ENCODE peak calls at places on chromosomes 2 and 18, in nine cellular contexts. One of them, this sample, is unnamed.

GRCh38 chr2:112582314-112582746 is 2.1 kb upstream of the CHCHD5 start:
- DNase-seq in stimulated activated naive CD8-positive, alpha-beta T cell treated with anti-CD3 and anti-CD28 coated beads, Interleukin-15, Interleukin-2, amounts not matched to agents 100 U/mL and 50 U/mL, for 24 hours: peak
- DNase-seq in NCI-H1092 treated with DMSO at 0.1 percent for 48 hours: peak
- DNase-seq in HAP-1: peak
- DNase-seq in GDM1: peak
- DNase-seq in T follicular helper cell: no peak
- DNase-seq in stimulated activated CD4-positive, alpha-beta T cell treated with anti-CD3 and anti-CD28 coated beads, Interleukin-2, amount 100 ng/mL, for 48 hours: no peak
- DNase-seq in activated CD4-positive, alpha-beta T cell treated with anti-CD3 and anti-CD28 coated beads, Interleukin-2, amount 50 U/mL, for 1 hour: peak
- DNase-seq in A172: peak
- DNase-seq in this sample: peak

GRCh38 chr18:61398961-61399632 is 65.9 kb downstream of the CDH20 start:
- DNase-seq in activated CD4-positive, alpha-beta T cell treated with anti-CD3 and anti-CD28 coated beads, Interleukin-2, amount 50 U/mL, for 1 hour: no peak
- DNase-seq in GDM1: no peak
- DNase-seq in stimulated activated naive CD8-positive, alpha-beta T cell treated with anti-CD3 and anti-CD28 coated beads, Interleukin-15, Interleukin-2, amounts not matched to agents 100 U/mL and 50 U/mL, for 24 hours: no peak
- DNase-seq in NCI-H1092 treated with DMSO at 0.1 percent for 48 hours: no peak
- DNase-seq in A172: no peak
- DNase-seq in stimulated activated CD4-positive, alpha-beta T cell treated with anti-CD3 and anti-CD28 coated beads, Interleukin-2, amount 100 ng/mL, for 48 hours: no peak
- DNase-seq in HAP-1: no peak
- DNase-seq in T follicular helper cell: no peak
- DNase-seq in this sample: no peak

GRCh38 chr2:134668821-134669220 is 50.0 kb downstream of the TMEM163 start:
- DNase-seq in stimulated activated CD4-positive, alpha-beta T cell treated with anti-CD3 and anti-CD28 coated beads, Interleukin-2, amount 100 ng/mL, for 48 hours: peak
- DNase-seq in NCI-H1092 treated with DMSO at 0.1 percent for 48 hours: no peak
- DNase-seq in T follicular helper cell: peak
- DNase-seq in HAP-1: no peak
- DNase-seq in A172: peak
- DNase-seq in GDM1: no peak
- DNase-seq in stimulated activated naive CD8-positive, alpha-beta T cell treated with anti-CD3 and anti-CD28 coated beads, Interleukin-15, Interleukin-2, amounts not matched to agents 100 U/mL and 50 U/mL, for 24 hours: peak
- DNase-seq in activated CD4-positive, alpha-beta T cell treated with anti-CD3 and anti-CD28 coated beads, Interleukin-2, amount 50 U/mL, for 1 hour: peak
- DNase-seq in this sample: no peak

GRCh38 chr18:79581911-79582310 is 97.7 kb upstream of the CTDP1 start:
- DNase-seq in T follicular helper cell: no peak
- DNase-seq in GDM1: no peak
- DNase-seq in A172: no peak
- DNase-seq in stimulated activated CD4-positive, alpha-beta T cell treated with anti-CD3 and anti-CD28 coated beads, Interleukin-2, amount 100 ng/mL, for 48 hours: no peak
- DNase-seq in activated CD4-positive, alpha-beta T cell treated with anti-CD3 and anti-CD28 coated beads, Interleukin-2, amount 50 U/mL, for 1 hour: no peak
- DNase-seq in HAP-1: no peak
- DNase-seq in NCI-H1092 treated with DMSO at 0.1 percent for 48 hours: no peak
- DNase-seq in stimulated activated naive CD8-positive, alpha-beta T cell treated with anti-CD3 and anti-CD28 coated beads, Interleukin-15, Interleukin-2, amounts not matched to agents 100 U/mL and 50 U/mL, for 24 hours: no peak
- DNase-seq in this sample: no peak

GRCh38 chr18:12113999-12114646 is 20.5 kb downstream of the ANKRD62 start:
- DNase-seq in A172: no peak
- DNase-seq in GDM1: no peak
- DNase-seq in NCI-H1092 treated with DMSO at 0.1 percent for 48 hours: no peak
- DNase-seq in T follicular helper cell: no peak
- DNase-seq in activated CD4-positive, alpha-beta T cell treated with anti-CD3 and anti-CD28 coated beads, Interleukin-2, amount 50 U/mL, for 1 hour: no peak
- DNase-seq in stimulated activated CD4-positive, alpha-beta T cell treated with anti-CD3 and anti-CD28 coated beads, Interleukin-2, amount 100 ng/mL, for 48 hours: no peak
- DNase-seq in stimulated activated naive CD8-positive, alpha-beta T cell treated with anti-CD3 and anti-CD28 coated beads, Interleukin-15, Interleukin-2, amounts not matched to agents 100 U/mL and 50 U/mL, for 24 hours: no peak
- DNase-seq in HAP-1: no peak
- DNase-seq in this sample: no peak

GRCh38 chr2:20449501-20450200 is 2.8 kb downstream of the RHOB start:
- DNase-seq in activated CD4-positive, alpha-beta T cell treated with anti-CD3 and anti-CD28 coated beads, Interleukin-2, amount 50 U/mL, for 1 hour: no peak
- DNase-seq in HAP-1: no peak
- DNase-seq in NCI-H1092 treated with DMSO at 0.1 percent for 48 hours: no peak
- DNase-seq in A172: no peak
- DNase-seq in GDM1: no peak
- DNase-seq in T follicular helper cell: no peak
- DNase-seq in stimulated activated CD4-positive, alpha-beta T cell treated with anti-CD3 and anti-CD28 coated beads, Interleukin-2, amount 100 ng/mL, for 48 hours: no peak
- DNase-seq in stimulated activated naive CD8-positive, alpha-beta T cell treated with anti-CD3 and anti-CD28 coated beads, Interleukin-15, Interleukin-2, amounts not matched to agents 100 U/mL and 50 U/mL, for 24 hours: no peak
- DNase-seq in this sample: no peak

GRCh38 chr2:195498176-195498575 is 158.8 kb upstream of the SLC39A10 start:
- DNase-seq in GDM1: no peak
- DNase-seq in activated CD4-positive, alpha-beta T cell treated with anti-CD3 and anti-CD28 coated beads, Interleukin-2, amount 50 U/mL, for 1 hour: peak
- DNase-seq in A172: peak
- DNase-seq in HAP-1: no peak
- DNase-seq in NCI-H1092 treated with DMSO at 0.1 percent for 48 hours: no peak
- DNase-seq in stimulated activated naive CD8-positive, alpha-beta T cell treated with anti-CD3 and anti-CD28 coated beads, Interleukin-15, Interleukin-2, amounts not matched to agents 100 U/mL and 50 U/mL, for 24 hours: peak
- DNase-seq in stimulated activated CD4-positive, alpha-beta T cell treated with anti-CD3 and anti-CD28 coated beads, Interleukin-2, amount 100 ng/mL, for 48 hours: peak
- DNase-seq in T follicular helper cell: peak
- DNase-seq in this sample: peak

GRCh38 chr2:235713244-235713643 is 219.4 kb downstream of the AGAP1 start:
- DNase-seq in HAP-1: no peak
- DNase-seq in stimulated activated CD4-positive, alpha-beta T cell treated with anti-CD3 and anti-CD28 coated beads, Interleukin-2, amount 100 ng/mL, for 48 hours: no peak
- DNase-seq in NCI-H1092 treated with DMSO at 0.1 percent for 48 hours: no peak
- DNase-seq in A172: no peak
- DNase-seq in stimulated activated naive CD8-positive, alpha-beta T cell treated with anti-CD3 and anti-CD28 coated beads, Interleukin-15, Interleukin-2, amounts not matched to agents 100 U/mL and 50 U/mL, for 24 hours: no peak
- DNase-seq in T follicular helper cell: no peak
- DNase-seq in activated CD4-positive, alpha-beta T cell treated with anti-CD3 and anti-CD28 coated beads, Interleukin-2, amount 50 U/mL, for 1 hour: no peak
- DNase-seq in GDM1: no peak
- DNase-seq in this sample: no peak

GRCh38 chr18:1092228-1092627 is 187.6 kb downstream of the ADCYAP1 start:
- DNase-seq in A172: peak
- DNase-seq in T follicular helper cell: no peak
- DNase-seq in activated CD4-positive, alpha-beta T cell treated with anti-CD3 and anti-CD28 coated beads, Interleukin-2, amount 50 U/mL, for 1 hour: no peak
- DNase-seq in stimulated activated CD4-positive, alpha-beta T cell treated with anti-CD3 and anti-CD28 coated beads, Interleukin-2, amount 100 ng/mL, for 48 hours: no peak
- DNase-seq in stimulated activated naive CD8-positive, alpha-beta T cell treated with anti-CD3 and anti-CD28 coated beads, Interleukin-15, Interleukin-2, amounts not matched to agents 100 U/mL and 50 U/mL, for 24 hours: no peak
- DNase-seq in HAP-1: no peak
- DNase-seq in NCI-H1092 treated with DMSO at 0.1 percent for 48 hours: no peak
- DNase-seq in GDM1: no peak
- DNase-seq in this sample: no peak

GRCh38 chr2:226306969-226307368 is 492.7 kb downstream of the IRS1 start:
- DNase-seq in A172: no peak
- DNase-seq in activated CD4-positive, alpha-beta T cell treated with anti-CD3 and anti-CD28 coated beads, Interleukin-2, amount 50 U/mL, for 1 hour: no peak
- DNase-seq in stimulated activated CD4-positive, alpha-beta T cell treated with anti-CD3 and anti-CD28 coated beads, Interleukin-2, amount 100 ng/mL, for 48 hours: no peak
- DNase-seq in HAP-1: no peak
- DNase-seq in NCI-H1092 treated with DMSO at 0.1 percent for 48 hours: no peak
- DNase-seq in T follicular helper cell: no peak
- DNase-seq in GDM1: no peak
- DNase-seq in stimulated activated naive CD8-positive, alpha-beta T cell treated with anti-CD3 and anti-CD28 coated beads, Interleukin-15, Interleukin-2, amounts not matched to agents 100 U/mL and 50 U/mL, for 24 hours: no peak
- DNase-seq in this sample: no peak

GRCh38 chr2:191946471-191947182 is 99.7 kb upstream of the CAVIN2 start:
- DNase-seq in GDM1: no peak
- DNase-seq in NCI-H1092 treated with DMSO at 0.1 percent for 48 hours: peak
- DNase-seq in HAP-1: no peak
- DNase-seq in stimulated activated CD4-positive, alpha-beta T cell treated with anti-CD3 and anti-CD28 coated beads, Interleukin-2, amount 100 ng/mL, for 48 hours: no peak
- DNase-seq in stimulated activated naive CD8-positive, alpha-beta T cell treated with anti-CD3 and anti-CD28 coated beads, Interleukin-15, Interleukin-2, amounts not matched to agents 100 U/mL and 50 U/mL, for 24 hours: no peak
- DNase-seq in activated CD4-positive, alpha-beta T cell treated with anti-CD3 and anti-CD28 coated beads, Interleukin-2, amount 50 U/mL, for 1 hour: no peak
- DNase-seq in A172: no peak
- DNase-seq in T follicular helper cell: no peak
- DNase-seq in this sample: no peak

GRCh38 chr2:234986866-234987720 is 35.3 kb downstream of the SH3BP4 start:
- DNase-seq in A172: no peak
- DNase-seq in T follicular helper cell: no peak
- DNase-seq in GDM1: no peak
- DNase-seq in HAP-1: no peak
- DNase-seq in stimulated activated CD4-positive, alpha-beta T cell treated with anti-CD3 and anti-CD28 coated beads, Interleukin-2, amount 100 ng/mL, for 48 hours: no peak
- DNase-seq in stimulated activated naive CD8-positive, alpha-beta T cell treated with anti-CD3 and anti-CD28 coated beads, Interleukin-15, Interleukin-2, amounts not matched to agents 100 U/mL and 50 U/mL, for 24 hours: no peak
- DNase-seq in activated CD4-positive, alpha-beta T cell treated with anti-CD3 and anti-CD28 coated beads, Interleukin-2, amount 50 U/mL, for 1 hour: no peak
- DNase-seq in NCI-H1092 treated with DMSO at 0.1 percent for 48 hours: no peak
- DNase-seq in this sample: no peak

GRCh38 chr2:167964650-167965404 is 282.6 kb downstream of the STK39 start:
- DNase-seq in T follicular helper cell: no peak
- DNase-seq in stimulated activated CD4-positive, alpha-beta T cell treated with anti-CD3 and anti-CD28 coated beads, Interleukin-2, amount 100 ng/mL, for 48 hours: no peak
- DNase-seq in stimulated activated naive CD8-positive, alpha-beta T cell treated with anti-CD3 and anti-CD28 coated beads, Interleukin-15, Interleukin-2, amounts not matched to agents 100 U/mL and 50 U/mL, for 24 hours: no peak
- DNase-seq in HAP-1: no peak
- DNase-seq in GDM1: no peak
- DNase-seq in activated CD4-positive, alpha-beta T cell treated with anti-CD3 and anti-CD28 coated beads, Interleukin-2, amount 50 U/mL, for 1 hour: no peak
- DNase-seq in A172: peak
- DNase-seq in NCI-H1092 treated with DMSO at 0.1 percent for 48 hours: peak
- DNase-seq in this sample: no peak

GRCh38 chr18:23900979-23901378 is 113.6 kb upstream of the TTC39C start:
- DNase-seq in A172: peak
- DNase-seq in activated CD4-positive, alpha-beta T cell treated with anti-CD3 and anti-CD28 coated beads, Interleukin-2, amount 50 U/mL, for 1 hour: no peak
- DNase-seq in stimulated activated naive CD8-positive, alpha-beta T cell treated with anti-CD3 and anti-CD28 coated beads, Interleukin-15, Interleukin-2, amounts not matched to agents 100 U/mL and 50 U/mL, for 24 hours: no peak
- DNase-seq in stimulated activated CD4-positive, alpha-beta T cell treated with anti-CD3 and anti-CD28 coated beads, Interleukin-2, amount 100 ng/mL, for 48 hours: no peak
- DNase-seq in NCI-H1092 treated with DMSO at 0.1 percent for 48 hours: peak
- DNase-seq in T follicular helper cell: no peak
- DNase-seq in GDM1: no peak
- DNase-seq in HAP-1: no peak
- DNase-seq in this sample: no peak

GRCh38 chr2:241894681-241895426 is 25.3 kb downstream of the RTP5 start:
- DNase-seq in stimulated activated naive CD8-positive, alpha-beta T cell treated with anti-CD3 and anti-CD28 coated beads, Interleukin-15, Interleukin-2, amounts not matched to agents 100 U/mL and 50 U/mL, for 24 hours: no peak
- DNase-seq in T follicular helper cell: no peak
- DNase-seq in activated CD4-positive, alpha-beta T cell treated with anti-CD3 and anti-CD28 coated beads, Interleukin-2, amount 50 U/mL, for 1 hour: no peak
- DNase-seq in HAP-1: no peak
- DNase-seq in stimulated activated CD4-positive, alpha-beta T cell treated with anti-CD3 and anti-CD28 coated beads, Interleukin-2, amount 100 ng/mL, for 48 hours: no peak
- DNase-seq in NCI-H1092 treated with DMSO at 0.1 percent for 48 hours: no peak
- DNase-seq in GDM1: no peak
- DNase-seq in A172: no peak
- DNase-seq in this sample: no peak

GRCh38 chr18:48053881-48054586 is 123.6 kb upstream of the SMAD2 start:
- DNase-seq in GDM1: no peak
- DNase-seq in NCI-H1092 treated with DMSO at 0.1 percent for 48 hours: no peak
- DNase-seq in stimulated activated naive CD8-positive, alpha-beta T cell treated with anti-CD3 and anti-CD28 coated beads, Interleukin-15, Interleukin-2, amounts not matched to agents 100 U/mL and 50 U/mL, for 24 hours: no peak
- DNase-seq in T follicular helper cell: no peak
- DNase-seq in stimulated activated CD4-positive, alpha-beta T cell treated with anti-CD3 and anti-CD28 coated beads, Interleukin-2, amount 100 ng/mL, for 48 hours: no peak
- DNase-seq in HAP-1: no peak
- DNase-seq in A172: no peak
- DNase-seq in activated CD4-positive, alpha-beta T cell treated with anti-CD3 and anti-CD28 coated beads, Interleukin-2, amount 50 U/mL, for 1 hour: no peak
- DNase-seq in this sample: no peak

GRCh38 chr2:95352291-95353054 is 50.0 kb upstream of the FAHD2A start:
- DNase-seq in stimulated activated naive CD8-positive, alpha-beta T cell treated with anti-CD3 and anti-CD28 coated beads, Interleukin-15, Interleukin-2, amounts not matched to agents 100 U/mL and 50 U/mL, for 24 hours: no peak
- DNase-seq in HAP-1: no peak
- DNase-seq in NCI-H1092 treated with DMSO at 0.1 percent for 48 hours: no peak
- DNase-seq in A172: no peak
- DNase-seq in stimulated activated CD4-positive, alpha-beta T cell treated with anti-CD3 and anti-CD28 coated beads, Interleukin-2, amount 100 ng/mL, for 48 hours: no peak
- DNase-seq in GDM1: no peak
- DNase-seq in T follicular helper cell: no peak
- DNase-seq in activated CD4-positive, alpha-beta T cell treated with anti-CD3 and anti-CD28 coated beads, Interleukin-2, amount 50 U/mL, for 1 hour: no peak
- DNase-seq in this sample: no peak

GRCh38 chr2:37573818-37574388 is 97.5 kb downstream of the CDC42EP3 start:
- DNase-seq in stimulated activated naive CD8-positive, alpha-beta T cell treated with anti-CD3 and anti-CD28 coated beads, Interleukin-15, Interleukin-2, amounts not matched to agents 100 U/mL and 50 U/mL, for 24 hours: no peak
- DNase-seq in A172: no peak
- DNase-seq in GDM1: no peak
- DNase-seq in T follicular helper cell: no peak
- DNase-seq in NCI-H1092 treated with DMSO at 0.1 percent for 48 hours: no peak
- DNase-seq in HAP-1: no peak
- DNase-seq in stimulated activated CD4-positive, alpha-beta T cell treated with anti-CD3 and anti-CD28 coated beads, Interleukin-2, amount 100 ng/mL, for 48 hours: no peak
- DNase-seq in activated CD4-positive, alpha-beta T cell treated with anti-CD3 and anti-CD28 coated beads, Interleukin-2, amount 50 U/mL, for 1 hour: no peak
- DNase-seq in this sample: peak

GRCh38 chr2:149902104-149902503 is 314.5 kb upstream of the MMADHC start:
- DNase-seq in A172: no peak
- DNase-seq in NCI-H1092 treated with DMSO at 0.1 percent for 48 hours: no peak
- DNase-seq in GDM1: no peak
- DNase-seq in activated CD4-positive, alpha-beta T cell treated with anti-CD3 and anti-CD28 coated beads, Interleukin-2, amount 50 U/mL, for 1 hour: no peak
- DNase-seq in T follicular helper cell: no peak
- DNase-seq in stimulated activated CD4-positive, alpha-beta T cell treated with anti-CD3 and anti-CD28 coated beads, Interleukin-2, amount 100 ng/mL, for 48 hours: no peak
- DNase-seq in stimulated activated naive CD8-positive, alpha-beta T cell treated with anti-CD3 and anti-CD28 coated beads, Interleukin-15, Interleukin-2, amounts not matched to agents 100 U/mL and 50 U/mL, for 24 hours: no peak
- DNase-seq in HAP-1: no peak
- DNase-seq in this sample: no peak

GRCh38 chr2:11807156-11808015 is 61.0 kb downstream of the LPIN1 start:
- DNase-seq in A172: no peak
- DNase-seq in HAP-1: no peak
- DNase-seq in activated CD4-positive, alpha-beta T cell treated with anti-CD3 and anti-CD28 coated beads, Interleukin-2, amount 50 U/mL, for 1 hour: no peak
- DNase-seq in T follicular helper cell: no peak
- DNase-seq in stimulated activated naive CD8-positive, alpha-beta T cell treated with anti-CD3 and anti-CD28 coated beads, Interleukin-15, Interleukin-2, amounts not matched to agents 100 U/mL and 50 U/mL, for 24 hours: peak
- DNase-seq in NCI-H1092 treated with DMSO at 0.1 percent for 48 hours: no peak
- DNase-seq in GDM1: no peak
- DNase-seq in stimulated activated CD4-positive, alpha-beta T cell treated with anti-CD3 and anti-CD28 coated beads, Interleukin-2, amount 100 ng/mL, for 48 hours: no peak
- DNase-seq in this sample: no peak

GRCh38 chr2:27054721-27055120 is 3.3 kb downstream of the AGBL5 start:
- DNase-seq in stimulated activated naive CD8-positive, alpha-beta T cell treated with anti-CD3 and anti-CD28 coated beads, Interleukin-15, Interleukin-2, amounts not matched to agents 100 U/mL and 50 U/mL, for 24 hours: no peak
- DNase-seq in A172: no peak
- DNase-seq in activated CD4-positive, alpha-beta T cell treated with anti-CD3 and anti-CD28 coated beads, Interleukin-2, amount 50 U/mL, for 1 hour: no peak
- DNase-seq in T follicular helper cell: no peak
- DNase-seq in GDM1: no peak
- DNase-seq in NCI-H1092 treated with DMSO at 0.1 percent for 48 hours: no peak
- DNase-seq in stimulated activated CD4-positive, alpha-beta T cell treated with anti-CD3 and anti-CD28 coated beads, Interleukin-2, amount 100 ng/mL, for 48 hours: no peak
- DNase-seq in HAP-1: no peak
- DNase-seq in this sample: no peak

GRCh38 chr18:711330-711692 is 1.1 kb downstream of the ENOSF1 start:
- DNase-seq in stimulated activated naive CD8-positive, alpha-beta T cell treated with anti-CD3 and anti-CD28 coated beads, Interleukin-15, Interleukin-2, amounts not matched to agents 100 U/mL and 50 U/mL, for 24 hours: no peak
- DNase-seq in GDM1: no peak
- DNase-seq in activated CD4-positive, alpha-beta T cell treated with anti-CD3 and anti-CD28 coated beads, Interleukin-2, amount 50 U/mL, for 1 hour: no peak
- DNase-seq in NCI-H1092 treated with DMSO at 0.1 percent for 48 hours: peak
- DNase-seq in stimulated activated CD4-positive, alpha-beta T cell treated with anti-CD3 and anti-CD28 coated beads, Interleukin-2, amount 100 ng/mL, for 48 hours: no peak
- DNase-seq in A172: no peak
- DNase-seq in HAP-1: no peak
- DNase-seq in T follicular helper cell: no peak
- DNase-seq in this sample: no peak

GRCh38 chr2:128273469-128274081 is 45.1 kb downstream of the HS6ST1 start:
- DNase-seq in activated CD4-positive, alpha-beta T cell treated with anti-CD3 and anti-CD28 coated beads, Interleukin-2, amount 50 U/mL, for 1 hour: no peak
- DNase-seq in GDM1: no peak
- DNase-seq in stimulated activated CD4-positive, alpha-beta T cell treated with anti-CD3 and anti-CD28 coated beads, Interleukin-2, amount 100 ng/mL, for 48 hours: no peak
- DNase-seq in T follicular helper cell: no peak
- DNase-seq in A172: no peak
- DNase-seq in NCI-H1092 treated with DMSO at 0.1 percent for 48 hours: no peak
- DNase-seq in stimulated activated naive CD8-positive, alpha-beta T cell treated with anti-CD3 and anti-CD28 coated beads, Interleukin-15, Interleukin-2, amounts not matched to agents 100 U/mL and 50 U/mL, for 24 hours: peak
- DNase-seq in HAP-1: no peak
- DNase-seq in this sample: no peak

GRCh38 chr2:211867845-211868361 is 670.7 kb downstream of the ERBB4 start:
- DNase-seq in NCI-H1092 treated with DMSO at 0.1 percent for 48 hours: no peak
- DNase-seq in T follicular helper cell: no peak
- DNase-seq in GDM1: no peak
- DNase-seq in stimulated activated CD4-positive, alpha-beta T cell treated with anti-CD3 and anti-CD28 coated beads, Interleukin-2, amount 100 ng/mL, for 48 hours: no peak
- DNase-seq in activated CD4-positive, alpha-beta T cell treated with anti-CD3 and anti-CD28 coated beads, Interleukin-2, amount 50 U/mL, for 1 hour: no peak
- DNase-seq in stimulated activated naive CD8-positive, alpha-beta T cell treated with anti-CD3 and anti-CD28 coated beads, Interleukin-15, Interleukin-2, amounts not matched to agents 100 U/mL and 50 U/mL, for 24 hours: no peak
- DNase-seq in HAP-1: no peak
- DNase-seq in A172: peak
- DNase-seq in this sample: no peak

GRCh38 chr18:2656237-2657042 is 914 bp downstream of the SMCHD1 start:
- DNase-seq in A172: peak
- DNase-seq in stimulated activated CD4-positive, alpha-beta T cell treated with anti-CD3 and anti-CD28 coated beads, Interleukin-2, amount 100 ng/mL, for 48 hours: peak
- DNase-seq in T follicular helper cell: peak
- DNase-seq in stimulated activated naive CD8-positive, alpha-beta T cell treated with anti-CD3 and anti-CD28 coated beads, Interleukin-15, Interleukin-2, amounts not matched to agents 100 U/mL and 50 U/mL, for 24 hours: peak
- DNase-seq in activated CD4-positive, alpha-beta T cell treated with anti-CD3 and anti-CD28 coated beads, Interleukin-2, amount 50 U/mL, for 1 hour: peak
- DNase-seq in HAP-1: no peak
- DNase-seq in NCI-H1092 treated with DMSO at 0.1 percent for 48 hours: peak
- DNase-seq in GDM1: no peak
- DNase-seq in this sample: peak

GRCh38 chr2:236753611-236754010 is 184.0 kb downstream of the ACKR3 start:
- DNase-seq in GDM1: no peak
- DNase-seq in HAP-1: no peak
- DNase-seq in stimulated activated CD4-positive, alpha-beta T cell treated with anti-CD3 and anti-CD28 coated beads, Interleukin-2, amount 100 ng/mL, for 48 hours: no peak
- DNase-seq in activated CD4-positive, alpha-beta T cell treated with anti-CD3 and anti-CD28 coated beads, Interleukin-2, amount 50 U/mL, for 1 hour: no peak
- DNase-seq in T follicular helper cell: no peak
- DNase-seq in NCI-H1092 treated with DMSO at 0.1 percent for 48 hours: peak
- DNase-seq in A172: no peak
- DNase-seq in stimulated activated naive CD8-positive, alpha-beta T cell treated with anti-CD3 and anti-CD28 coated beads, Interleukin-15, Interleukin-2, amounts not matched to agents 100 U/mL and 50 U/mL, for 24 hours: no peak
- DNase-seq in this sample: no peak